ENCODE peak calls at places on chromosome 6, in four cellular contexts. Q is mesendoderm, S is H9, W is neuronal stem cell. M is an unnamed sample. For H3K27me3, the result is how much of the 10 kb centered on the place peaks cover.

GRCh38 chr6:122869437-122870024 is 80.5 kb downstream of the SMPDL3A start:
- DNase-seq in Q (peak), S (peak), W (peak), M (peak)

GRCh38 chr6:1311400-1312192 is at the start of gene FOXQ1:
- DNase-seq in Q (peak), S (peak), W (no peak), M (peak)

GRCh38 chr6:150939399-150939798 is 73.9 kb downstream of the MTHFD1L start:
- DNase-seq in Q (no peak), S (no peak), W (no peak), M (no peak)

GRCh38 chr6:32971581-32972352 is 3.4 kb downstream of the BRD2 start:
- DNase-seq in Q (peak), S (peak), W (peak), M (peak)

GRCh38 chr6:123529843-123530242 is 106.9 kb downstream of the TRDN start:
- DNase-seq in Q (peak), S (no peak), W (no peak), M (no peak)

GRCh38 chr6:44074383-44075136 is 52.7 kb downstream of the MRPL14 start:
- DNase-seq in Q (peak), S (peak), W (peak), M (peak)

GRCh38 chr6:43020052-43020705 is 1.2 kb upstream of the RRP36 start:
- DNase-seq in Q (no peak), S (no peak), W (no peak), M (no peak)

GRCh38 chr6:131890091-131890490 is 61.1 kb downstream of the CCN2 start:
- DNase-seq in Q (no peak), S (no peak), W (no peak), M (no peak)

GRCh38 chr6:14501240-14501639 is 383.7 kb downstream of the CD83 start:
- DNase-seq in Q (no peak), S (no peak), W (peak), M (no peak)

GRCh38 chr6:89978749-89979145 is 84.5 kb downstream of the GJA10 start:
- DNase-seq in Q (no peak), S (no peak), W (no peak), M (no peak)

GRCh38 chr6:72621243-72622093 is at the start of gene KCNQ5:
- DNase-seq in Q (peak), S (peak), W (no peak), M (no peak)

GRCh38 chr6:5089821-5090449 is 4.8 kb downstream of the PPP1R3G start:
- DNase-seq in Q (no peak), S (no peak), W (no peak), M (no peak)

GRCh38 chr6:146886587-146887446 is 288.0 kb downstream of the ADGB start:
- DNase-seq in Q (no peak), S (no peak), W (no peak), M (no peak)

GRCh38 chr6:2857580-2858337 is 16.1 kb upstream of the SERPINB1 start:
- DNase-seq in Q (peak), S (no peak), W (no peak), M (peak)

GRCh38 chr6:71965404-71965803 is 79.1 kb downstream of the RIMS1 start:
- DNase-seq in Q (peak), S (no peak), W (no peak), M (no peak)

GRCh38 chr6:79833264-79833663 is 114.1 kb downstream of the ELOVL4 start:
- DNase-seq in Q (no peak), S (no peak), W (no peak), M (no peak)

GRCh38 chr6:22147983-22148797 is 148.6 kb downstream of the PRL start:
- DNase-seq in Q (no peak), S (no peak), W (no peak), M (peak)

GRCh38 chr6:144528605-144529425 is 243.7 kb downstream of the UTRN start:
- DNase-seq in Q (peak), S (peak), W (peak), M (peak)

GRCh38 chr6:4774715-4775590 is 1.3 kb upstream of the CDYL start:
- DNase-seq in Q (peak), S (peak), W (no peak), M (no peak)

GRCh38 chr6:69835414-69836179 is 30.8 kb upstream of the COL19A1 start:
- DNase-seq in Q (peak), S (no peak), W (peak), M (peak)

GRCh38 chr6:158559895-158560786 is at the start of gene TMEM181:
- DNase-seq in Q (peak), S (peak), W (peak), M (peak)

GRCh38 chr6:99297415-99297814 is 52.1 kb downstream of the FAXC start:
- DNase-seq in Q (peak), S (peak), W (no peak), M (no peak)

GRCh38 chr6:139872635-139873034 is 498.2 kb upstream of the CITED2 start:
- DNase-seq in Q (no peak), S (no peak), W (no peak), M (no peak)

GRCh38 chr6:21772467-21772866 is 178.9 kb downstream of the SOX4 start:
- DNase-seq in Q (no peak), S (no peak), W (no peak), M (no peak)

GRCh38 chr6:98724537-98724936 is 109.8 kb upstream of the POU3F2 start:
- DNase-seq in Q (peak), S (no peak), W (peak), M (no peak)

DNA sequence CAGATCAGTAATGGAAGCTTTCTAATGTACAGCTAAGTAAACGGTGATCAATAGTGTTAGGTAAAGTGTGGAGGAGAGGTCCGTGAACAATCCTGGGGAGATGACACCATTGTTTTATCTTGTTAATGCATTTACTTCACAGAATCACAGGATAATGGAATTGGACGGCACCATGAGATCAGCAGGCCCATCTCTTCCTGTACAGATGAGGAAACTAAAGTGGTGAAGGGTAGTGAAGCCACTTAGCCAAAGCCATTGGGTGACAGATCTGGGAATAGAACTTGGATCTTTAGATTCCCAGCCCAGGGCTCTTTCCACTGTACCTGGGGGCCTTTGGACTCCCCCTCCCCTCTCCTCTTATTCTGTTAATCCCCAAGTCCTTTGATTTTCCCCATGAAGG is 26.2 kb upstream of the IER3 start:
- DNase-seq in Q (no peak), S (no peak), W (no peak), M (no peak)
- H2BK15ac ChIP-seq in Q (peak), S (no peak), W (no peak), M (peak)

GRCh38 chr6:100462990-100463684 is 1.6 kb downstream of the SIM1 start:
- DNase-seq in Q (no peak), S (peak), W (no peak), M (no peak)
- H3K27me3 ChIP-seq in Q (half or more), S (half or more), W (half or more), M (half or more)

GRCh38 chr6:56842602-56843475 is 112.1 kb upstream of the BEND6 start:
- DNase-seq in Q (peak), S (peak), W (no peak), M (peak)

GRCh38 chr6:56841751-56842150 is 113.2 kb upstream of the BEND6 start:
- DNase-seq in Q (no peak), S (no peak), W (no peak), M (no peak)

GRCh38 chr6:56839533-56840183 is 115.2 kb upstream of the BEND6 start:
- DNase-seq in Q (no peak), S (no peak), W (no peak), M (no peak)

GRCh38 chr6:56840467-56841371 is 114.2 kb upstream of the BEND6 start:
- DNase-seq in Q (peak), S (no peak), W (no peak), M (peak)

GRCh38 chr6:56841372-56841749 is 113.5 kb upstream of the BEND6 start:
- DNase-seq in Q (no peak), S (no peak), W (no peak), M (no peak)
- H2BK15ac ChIP-seq in Q (no peak), S (no peak), W (no peak), M (no peak)

GRCh38 chr6:77879527-77879926 is 226.7 kb downstream of the MEI4 start:
- DNase-seq in Q (no peak), S (no peak), W (no peak), M (no peak)
- H3K27me3 ChIP-seq in Q (under half), S (under half), W (under half), M (under half)

GRCh38 chr6:119147101-119148053 is 68.9 kb upstream of the FAM184A start:
- DNase-seq in Q (peak), S (no peak), W (no peak), M (peak)

GRCh38 chr6:119145111-119145510 is 66.6 kb upstream of the FAM184A start:
- DNase-seq in Q (peak), S (no peak), W (no peak), M (no peak)

GRCh38 chr6:119152187-119152586 is 73.7 kb upstream of the FAM184A start:
- DNase-seq in Q (no peak), S (no peak), W (no peak), M (no peak)

GRCh38 chr6:119148825-119149525 is 70.5 kb upstream of the FAM184A start:
- DNase-seq in Q (peak), S (no peak), W (no peak), M (peak)

DNA sequence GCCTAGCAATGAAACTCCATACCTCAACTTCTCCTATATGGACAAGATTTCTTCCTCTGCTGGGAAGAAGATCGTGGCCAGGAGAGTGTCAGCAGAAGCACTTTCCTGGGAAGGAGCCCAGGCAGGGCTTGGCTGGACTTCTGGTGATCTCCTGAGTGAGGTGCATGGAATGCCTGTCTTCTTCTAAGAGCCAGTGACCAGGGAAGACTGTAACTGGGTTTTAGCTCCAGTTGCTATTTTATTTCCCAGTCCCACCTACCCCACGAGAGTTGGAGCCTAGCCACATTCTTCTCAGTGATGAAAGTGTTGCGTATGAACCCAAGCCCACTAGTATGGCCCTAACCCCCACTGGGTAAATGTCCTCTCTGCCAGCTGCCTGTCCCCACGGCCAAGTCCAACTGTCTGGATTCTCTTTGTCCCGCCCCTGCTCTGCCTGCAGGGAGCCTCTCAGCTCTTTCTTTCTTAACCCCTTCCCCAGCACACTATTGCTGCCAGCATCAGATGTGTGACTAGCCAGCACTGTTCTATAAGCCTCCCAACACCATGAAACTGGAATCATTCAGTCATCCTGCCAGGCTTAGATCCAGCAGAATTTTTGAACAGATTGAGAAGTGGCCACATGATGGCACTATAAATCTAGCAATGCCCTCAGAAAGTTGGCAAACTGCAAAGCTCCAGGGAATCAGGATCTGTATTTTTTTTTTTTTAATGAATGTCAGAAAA is 69.8 kb upstream of the FAM184A start:
- DNase-seq in Q (peak), S (peak), W (peak), M (peak)
- H2BK15ac ChIP-seq in Q (no peak), S (no peak), W (peak), M (peak)

DNA sequence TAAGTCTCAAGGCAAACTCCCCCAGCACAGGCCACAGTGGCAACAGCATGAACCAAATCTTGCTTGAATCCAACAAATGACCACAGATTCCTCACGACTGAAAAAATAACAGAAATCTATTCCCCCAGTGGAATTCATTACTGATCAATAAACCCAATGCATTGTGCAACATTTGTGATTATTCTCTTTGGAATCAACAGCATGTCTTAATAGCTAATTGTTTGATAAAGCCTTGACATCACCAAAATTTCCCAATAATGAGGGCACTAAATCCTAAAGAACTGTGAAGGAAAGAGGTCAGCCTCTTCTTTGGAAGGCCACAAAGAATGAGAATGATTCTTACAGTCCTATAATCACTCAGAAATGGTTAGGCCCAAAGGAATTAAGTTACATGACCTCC is 5.8 kb downstream of the SCML4 start:
- DNase-seq in Q (no peak), S (no peak), W (no peak), M (no peak)
- H3K27me3 ChIP-seq in Q (under half), S (under half), W (under half), M (under half)